ENCODE peak calls at places on chromosomes 7 and 10, in eight cellular contexts. E, B, C, R, N, U, H and I are unnamed samples.

GRCh38 chr10:77582710-77583115 is 54.9 kb downstream of the KCNMA1 start:
- DNase-seq in C (no peak), B (no peak), E (no peak), U (no peak), N (peak), H (no peak), R (no peak), I (no peak)

GRCh38 chr7:5679741-5680473 is 101.6 kb downstream of the RNF216 start:
- DNase-seq in E (no peak), C (no peak), R (no peak), B (peak), H (peak), U (no peak), N (no peak), I (no peak)

GRCh38 chr10:47090903-47091302 is 179.7 kb downstream of the PTPN20 start:
- DNase-seq in C (no peak), E (no peak), U (no peak), B (no peak), N (no peak), H (peak), R (no peak), I (no peak)

GRCh38 chr7:75045881-75046280 is 27.7 kb downstream of the RCC1L start:
- DNase-seq in R (no peak), B (no peak), U (no peak), H (no peak), N (no peak), E (no peak), C (no peak), I (no peak)

GRCh38 chr10:17519457-17519856 is 65.1 kb upstream of the ST8SIA6 start:
- DNase-seq in H (no peak), R (no peak), U (no peak), N (no peak), B (no peak), E (no peak), C (no peak), I (no peak)

GRCh38 chr10:77398558-77398957 is 239.1 kb downstream of the KCNMA1 start:
- DNase-seq in N (no peak), H (no peak), C (no peak), B (no peak), U (no peak), E (no peak), R (no peak), I (no peak)

GRCh38 chr10:90591629-90592028 is 266.2 kb downstream of the HTR7 start:
- DNase-seq in N (no peak), B (no peak), C (no peak), R (peak), U (no peak), H (no peak), E (no peak), I (no peak)

GRCh38 chr10:99730026-99730425 is 1.9 kb downstream of the COX15 start:
- DNase-seq in B (no peak), C (no peak), R (no peak), N (no peak), H (no peak), E (no peak), U (no peak), I (no peak)

GRCh38 chr10:88253-88652 is 39.2 kb upstream of the TUBB8 start:
- DNase-seq in E (no peak), C (no peak), N (no peak), H (peak), B (no peak), U (no peak), R (no peak), I (no peak)

GRCh38 chr10:49593564-49593875 is 16.6 kb upstream of the SLC18A3 start:
- DNase-seq in H (no peak), B (no peak), U (no peak), E (no peak), C (no peak), R (no peak), N (no peak), I (no peak)

GRCh38 chr7:117157121-117157870 is 165.6 kb downstream of the WNT2 start:
- DNase-seq in R (no peak), U (no peak), C (peak), B (peak), N (peak), H (no peak), E (no peak), I (peak)